ENCODE peak calls at places on chromosome 10, in six cellular contexts. One of them, this sample, is unnamed.

GRCh38 chr10:35739998-35740397 is 97.9 kb upstream of the FZD8 start:
- DNase-seq in NCI-H1105: no peak
- DNase-seq in NCI-H1092: no peak
- DNase-seq in NCI-H2029: no peak
- DNase-seq in NCI-H446 treated with DMSO at 0.1 percent for 48 hours: no peak
- DNase-seq in AG08395: peak; percentile 56
- DNase-seq in this sample: peak; percentile 32

GRCh38 chr10:29533696-29534285 is 101.0 kb downstream of the SVIL start:
- DNase-seq in NCI-H1105: no peak
- DNase-seq in NCI-H1092: no peak
- DNase-seq in NCI-H2029: no peak
- DNase-seq in NCI-H446 treated with DMSO at 0.1 percent for 48 hours: no peak
- DNase-seq in AG08395: peak; percentile 10
- DNase-seq in this sample: peak; percentile 6

GRCh38 chr10:96906864-96907263 is 74.8 kb downstream of the LCOR start:
- DNase-seq in NCI-H1105: no peak
- DNase-seq in NCI-H1092: no peak
- DNase-seq in NCI-H2029: no peak
- DNase-seq in NCI-H446 treated with DMSO at 0.1 percent for 48 hours: no peak
- DNase-seq in AG08395: no peak
- DNase-seq in this sample: no peak

GRCh38 chr10:20767028-20767427 is 130.1 kb downstream of the NEBL start:
- DNase-seq in NCI-H1105: no peak
- DNase-seq in NCI-H1092: no peak
- DNase-seq in NCI-H2029: no peak
- DNase-seq in NCI-H446 treated with DMSO at 0.1 percent for 48 hours: no peak
- DNase-seq in AG08395: peak; percentile 54
- DNase-seq in this sample: peak; percentile 60

GRCh38 chr10:89502556-89502955 is 32.8 kb downstream of the SLC16A12 start:
- DNase-seq in NCI-H1105: no peak
- DNase-seq in NCI-H1092: no peak
- DNase-seq in NCI-H2029: no peak
- DNase-seq in NCI-H446 treated with DMSO at 0.1 percent for 48 hours: peak; percentile 93
- DNase-seq in AG08395: no peak
- DNase-seq in this sample: peak; percentile 52

GRCh38 chr10:14358886-14359573 is 28.3 kb upstream of the FRMD4A start:
- DNase-seq in NCI-H1105: peak; percentile 72
- DNase-seq in NCI-H1092: no peak
- DNase-seq in NCI-H2029: no peak
- DNase-seq in NCI-H446 treated with DMSO at 0.1 percent for 48 hours: peak; percentile 39
- DNase-seq in AG08395: no peak
- DNase-seq in this sample: peak; percentile 95

GRCh38 chr10:90751107-90751997 is 106.5 kb downstream of the HTR7 start:
- DNase-seq in NCI-H1105: no peak
- DNase-seq in NCI-H1092: peak; percentile 9
- DNase-seq in NCI-H2029: peak; percentile 0
- DNase-seq in NCI-H446 treated with DMSO at 0.1 percent for 48 hours: no peak
- DNase-seq in AG08395: peak; percentile 46
- DNase-seq in this sample: peak; percentile 46

GRCh38 chr10:80196270-80196949 is 8.9 kb downstream of the ANXA11 start:
- DNase-seq in NCI-H1105: no peak
- DNase-seq in NCI-H1092: no peak
- DNase-seq in NCI-H2029: peak; percentile 46
- DNase-seq in NCI-H446 treated with DMSO at 0.1 percent for 48 hours: no peak
- DNase-seq in AG08395: no peak
- DNase-seq in this sample: peak; percentile 96

GRCh38 chr10:75935650-75936400 is 504.4 kb downstream of the LRMDA start:
- DNase-seq in NCI-H1105: no peak
- DNase-seq in NCI-H1092: no peak
- DNase-seq in NCI-H2029: no peak
- DNase-seq in NCI-H446 treated with DMSO at 0.1 percent for 48 hours: no peak
- DNase-seq in AG08395: no peak
- DNase-seq in this sample: no peak

GRCh38 chr10:49220679-49221078 is 32.5 kb upstream of the TMEM273 start:
- DNase-seq in NCI-H1105: no peak
- DNase-seq in NCI-H1092: no peak
- DNase-seq in NCI-H2029: no peak
- DNase-seq in NCI-H446 treated with DMSO at 0.1 percent for 48 hours: no peak
- DNase-seq in AG08395: no peak
- DNase-seq in this sample: no peak